ENCODE peak calls at places on chromosomes 11 and 22, in six cellular contexts. L is HepG2, T is A549, N is H1, F is K562, V is GM12878. P is an unnamed sample.

GRCh38 chr11:14418801-14419417 is 59.9 kb upstream of the RRAS2 start:
- DNase-seq in L (peak; percentile 38), T (peak; percentile 67), N (no peak), F (peak; percentile 47), V (no peak), P (peak; percentile 34)

GRCh38 chr11:69351460-69351859 is 57.5 kb downstream of the MYEOV start:
- DNase-seq in L (no peak), T (no peak), N (no peak), F (no peak), V (no peak), P (no peak)

GRCh38 chr11:56521955-56522354 is 21.1 kb downstream of the OR5M11 start:
- DNase-seq in L (peak; percentile 2), T (peak; percentile 4), N (peak; percentile 46), F (no peak), V (no peak), P (peak; percentile 2)

GRCh38 chr11:118306556-118306955 is 2.0 kb downstream of the CD3E start:
- DNase-seq in L (no peak), T (no peak), N (no peak), F (no peak), V (no peak), P (no peak)

GRCh38 chr11:45685976-45686375 is 20.6 kb upstream of the CHST1 start:
- DNase-seq in L (no peak), T (no peak), N (no peak), F (no peak), V (no peak), P (no peak)

GRCh38 chr11:47376543-47377371 is 1.6 kb downstream of the SPI1 start:
- DNase-seq in L (no peak), T (no peak), N (no peak), F (peak; percentile 82), V (no peak), P (peak; percentile 27)

GRCh38 chr11:78832226-78832947 is 257.7 kb upstream of the NARS2 start:
- DNase-seq in L (no peak), T (no peak), N (no peak), F (no peak), V (no peak), P (no peak)

GRCh38 chr11:77130763-77131513 is 2.9 kb downstream of the MYO7A start:
- DNase-seq in L (peak; percentile 82), T (no peak), N (no peak), F (no peak), V (no peak), P (peak; percentile 76)

GRCh38 chr11:107957109-107957588 is 28.9 kb downstream of the RAB39A start:
- DNase-seq in L (no peak), T (no peak), N (no peak), F (no peak), V (peak; percentile 11), P (peak; percentile 78)

GRCh38 chr11:102385053-102385976 is 38.3 kb downstream of the BIRC2 start:
- DNase-seq in L (no peak), T (no peak), N (no peak), F (no peak), V (no peak), P (no peak)

GRCh38 chr11:75280227-75280671 is 39.7 kb downstream of the TPBGL start:
- DNase-seq in L (peak; percentile 54), T (peak; percentile 93), N (peak; percentile 92), F (peak; percentile 85), V (peak; percentile 16), P (peak; percentile 95)

GRCh38 chr11:99589771-99590170 is 569.0 kb downstream of the CNTN5 start:
- DNase-seq in L (no peak), T (no peak), N (no peak), F (no peak), V (no peak), P (no peak)

GRCh38 chr11:94325681-94326080 is 21.3 kb downstream of the IZUMO1R start:
- DNase-seq in L (peak; percentile 39), T (peak; percentile 18), N (peak; percentile 94), F (peak; percentile 60), V (peak; percentile 9), P (peak; percentile 36)

GRCh38 chr11:45993438-45994064 is 71.1 kb downstream of the LARGE2 start:
- DNase-seq in L (no peak), T (no peak), N (no peak), F (peak; percentile 48), V (no peak), P (no peak)

GRCh38 chr11:46519351-46519750 is 74.5 kb downstream of the AMBRA1 start:
- DNase-seq in L (peak; percentile 63), T (no peak), N (no peak), F (no peak), V (no peak), P (no peak)

GRCh38 chr11:8234425-8234821 is 29.3 kb downstream of the LMO1 start:
- DNase-seq in L (no peak), T (peak; percentile 86), N (no peak), F (no peak), V (no peak), P (peak; percentile 72)

GRCh38 chr11:102780491-102780918 is at the start of gene MMP10:
- DNase-seq in L (peak; percentile 21), T (peak; percentile 63), N (no peak), F (no peak), V (no peak), P (no peak)

GRCh38 chr11:32931605-32932004 is 39.0 kb downstream of the QSER1 start:
- DNase-seq in L (no peak), T (no peak), N (no peak), F (no peak), V (no peak), P (no peak)
- TF ChIP-seq CHD2 in L (no peak), T (no peak), N (no peak), F (no peak), V (no peak), P (no peak)

GRCh38 chr11:122293298-122294023 is 177.4 kb upstream of the BLID start:
- DNase-seq in L (no peak), T (no peak), N (no peak), F (no peak), V (no peak), P (no peak)
- TF ChIP-seq CTCF in L (peak; percentile 24), T (no peak), N (no peak), F (no peak), V (no peak), P (peak; percentile 15)

GRCh38 chr11:80241766-80242165 is 800.9 kb upstream of the TENM4 start:
- DNase-seq in L (no peak), T (no peak), N (no peak), F (no peak), V (no peak), P (no peak)
- TF ChIP-seq CHD2 in L (no peak), T (no peak), N (no peak), F (no peak), V (no peak), P (no peak)

DNA sequence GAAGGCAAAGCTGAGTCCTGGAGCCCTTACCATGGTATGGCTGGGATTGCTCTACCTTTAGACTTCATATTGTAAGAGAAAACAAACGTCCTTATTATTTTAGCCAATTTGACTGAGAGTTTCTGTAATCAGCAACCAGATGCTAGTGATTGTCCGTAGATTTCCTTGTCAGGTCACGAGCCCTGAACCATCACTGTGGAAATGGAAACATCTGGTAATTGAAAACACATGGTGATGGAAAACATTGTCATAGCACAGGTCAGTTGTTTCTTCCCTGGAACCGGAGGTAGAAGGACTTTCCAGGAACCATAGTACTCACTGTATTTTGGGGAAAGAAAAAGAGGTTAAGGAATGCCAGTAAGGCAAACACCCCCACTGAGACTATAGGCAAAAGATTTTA is 40.5 kb upstream of the DEUP1 start:
- DNase-seq in L (no peak), T (no peak), N (no peak), F (no peak), V (no peak), P (peak; percentile 41)
- TF ChIP-seq CTCF in L (no peak), T (no peak), N (no peak), F (no peak), V (no peak), P (no peak)

DNA sequence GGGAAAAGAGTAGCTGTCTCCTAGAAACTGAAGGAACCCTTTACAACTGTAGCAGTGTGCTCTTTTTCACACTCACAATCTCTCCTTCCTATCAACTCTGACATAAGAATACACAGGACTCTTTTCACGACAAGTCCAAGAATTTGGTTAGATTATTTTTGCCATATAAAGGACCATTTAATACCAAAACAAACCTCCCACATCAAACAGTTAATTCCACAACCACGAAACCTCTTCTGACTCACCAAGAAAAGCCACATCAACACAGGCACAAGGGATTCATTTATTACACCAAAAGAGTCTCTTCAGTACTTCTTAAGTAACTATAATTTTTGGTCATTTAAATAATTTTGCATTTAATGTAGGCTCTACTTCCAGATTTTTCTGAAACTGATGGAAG is 222.6 kb upstream of the PITPNB start:
- DNase-seq in L (no peak), T (no peak), N (no peak), F (no peak), V (no peak), P (no peak)
- TF ChIP-seq CHD2 in L (no peak), T (no peak), N (no peak), F (no peak), V (no peak), P (no peak)

GRCh38 chr11:113873241-113873626 is 2.1 kb downstream of the USP28 start:
- DNase-seq in L (no peak), T (no peak), N (no peak), F (no peak), V (no peak), P (no peak)

GRCh38 chr11:113874096-113874919 is 1.1 kb downstream of the USP28 start:
- DNase-seq in L (no peak), T (peak; percentile 7), N (no peak), F (no peak), V (no peak), P (no peak)

GRCh38 chr11:113876074-113876797 is 864 bp upstream of the USP28 start:
- DNase-seq in L (no peak), T (no peak), N (no peak), F (no peak), V (no peak), P (no peak)

GRCh38 chr11:113875414-113876073 is at the start of gene USP28:
- DNase-seq in L (peak; percentile 89), T (peak; percentile 91), N (peak; percentile 96), F (peak; percentile 98), V (peak; percentile 68), P (peak; percentile 99)

DNA sequence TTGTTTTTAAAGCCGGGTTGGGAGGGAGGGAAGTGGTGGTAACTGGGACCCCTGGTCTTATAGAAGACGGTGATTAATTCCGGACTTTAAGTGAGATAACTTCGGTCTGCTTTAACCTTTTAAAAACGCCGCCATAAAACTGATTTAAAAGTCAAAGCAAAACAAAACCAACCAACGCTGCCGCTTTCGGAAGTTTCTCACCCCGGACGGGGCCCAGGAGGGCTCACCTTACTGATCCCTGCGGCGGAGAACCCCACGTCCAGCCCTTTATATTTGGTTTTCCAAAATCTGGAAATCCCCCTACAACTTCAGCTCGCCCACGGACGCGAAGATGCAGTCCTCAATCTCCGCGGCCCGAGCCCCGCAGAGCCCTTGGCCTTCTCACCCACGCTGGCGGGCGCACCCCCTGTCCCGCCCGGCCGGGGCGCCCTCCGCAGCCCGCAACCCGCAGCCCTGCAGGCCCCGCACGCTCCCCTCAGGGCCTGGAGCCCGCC is 405 bp downstream of the USP28 start:
- DNase-seq in L (no peak), T (peak; percentile 31), N (no peak), F (no peak), V (no peak), P (peak; percentile 37)
- TF ChIP-seq CTCF in L (no peak), T (no peak), N (no peak), F (no peak), V (peak; percentile 5), P (no peak)

GRCh38 chr11:66268953-66269906 is 791 bp downstream of the RAB1B start:
- DNase-seq in L (peak; percentile 58), T (peak; percentile 61), N (peak; percentile 70), F (peak; percentile 69), V (no peak), P (peak; percentile 58)
- TF ChIP-seq CHD2 in L (no peak), T (no peak), N (no peak), F (no peak), V (no peak), P (no peak)

P was measured in SK-N-SH.